ENCODE peak calls at places on chromosomes 13 and 19, in ten cellular contexts. One of them, this sample, is unnamed.
A peak's percentile ranks its signal among the peaks of the same experiment; 100 is the strongest.

GRCh38 chr19:44686896-44687295 is 12.1 kb upstream of the CEACAM16 start:
- DNase-seq in hypothalamus: no peak
- DNase-seq in GM18507: no peak
- DNase-seq in neural crest cell: no peak
- DNase-seq in hippocampal formation: no peak
- DNase-seq in activated CD4-positive, alpha-beta T cell treated with anti-CD3 and anti-CD28 coated beads for 36 hours: no peak
- DNase-seq in stimulated activated CD4-positive, alpha-beta T cell treated with anti-CD3 and anti-CD28 coated beads, TNF-alpha, amount 100 ng/mL, for 48 hours: no peak
- DNase-seq in NCI-H2029 treated with DMSO at 0.1 percent for 48 hours: no peak
- DNase-seq in CD4-positive, CD25-positive, alpha-beta regulatory T cell: no peak
- DNase-seq in activated CD8-positive, alpha-beta T cell treated with anti-CD3 and anti-CD28 coated beads, Interleukin-2, amount 10 ng/mL, durations not matched to agents 7 days and 5 days: no peak
- DNase-seq in this sample: no peak

GRCh38 chr19:21321996-21322395 is 7.2 kb downstream of the ZNF708 start:
- DNase-seq in CD4-positive, CD25-positive, alpha-beta regulatory T cell: no peak
- DNase-seq in neural crest cell: no peak
- DNase-seq in hippocampal formation: no peak
- DNase-seq in hypothalamus: no peak
- DNase-seq in activated CD8-positive, alpha-beta T cell treated with anti-CD3 and anti-CD28 coated beads, Interleukin-2, amount 10 ng/mL, durations not matched to agents 7 days and 5 days: no peak
- DNase-seq in GM18507: no peak
- DNase-seq in activated CD4-positive, alpha-beta T cell treated with anti-CD3 and anti-CD28 coated beads for 36 hours: no peak
- DNase-seq in NCI-H2029 treated with DMSO at 0.1 percent for 48 hours: no peak
- DNase-seq in stimulated activated CD4-positive, alpha-beta T cell treated with anti-CD3 and anti-CD28 coated beads, TNF-alpha, amount 100 ng/mL, for 48 hours: no peak
- DNase-seq in this sample: no peak

GRCh38 chr13:110525328-110526319 is 35.9 kb downstream of the RAB20 start:
- DNase-seq in activated CD8-positive, alpha-beta T cell treated with anti-CD3 and anti-CD28 coated beads, Interleukin-2, amount 10 ng/mL, durations not matched to agents 7 days and 5 days: peak; percentile 35
- DNase-seq in activated CD4-positive, alpha-beta T cell treated with anti-CD3 and anti-CD28 coated beads for 36 hours: peak; percentile 28
- DNase-seq in hippocampal formation: no peak
- DNase-seq in hypothalamus: no peak
- DNase-seq in CD4-positive, CD25-positive, alpha-beta regulatory T cell: peak; percentile 6
- DNase-seq in neural crest cell: no peak
- DNase-seq in stimulated activated CD4-positive, alpha-beta T cell treated with anti-CD3 and anti-CD28 coated beads, TNF-alpha, amount 100 ng/mL, for 48 hours: no peak
- DNase-seq in NCI-H2029 treated with DMSO at 0.1 percent for 48 hours: peak; percentile 94
- DNase-seq in GM18507: no peak
- DNase-seq in this sample: peak; percentile 27

GRCh38 chr13:107266657-107267056 is 698.7 kb upstream of the ARGLU1 start:
- DNase-seq in GM18507: no peak
- DNase-seq in activated CD8-positive, alpha-beta T cell treated with anti-CD3 and anti-CD28 coated beads, Interleukin-2, amount 10 ng/mL, durations not matched to agents 7 days and 5 days: no peak
- DNase-seq in NCI-H2029 treated with DMSO at 0.1 percent for 48 hours: peak; percentile 44
- DNase-seq in hippocampal formation: no peak
- DNase-seq in hypothalamus: no peak
- DNase-seq in neural crest cell: no peak
- DNase-seq in stimulated activated CD4-positive, alpha-beta T cell treated with anti-CD3 and anti-CD28 coated beads, TNF-alpha, amount 100 ng/mL, for 48 hours: no peak
- DNase-seq in CD4-positive, CD25-positive, alpha-beta regulatory T cell: no peak
- DNase-seq in activated CD4-positive, alpha-beta T cell treated with anti-CD3 and anti-CD28 coated beads for 36 hours: no peak
- DNase-seq in this sample: no peak

GRCh38 chr13:99963832-99964339 is 7.7 kb downstream of the ZIC5 start:
- DNase-seq in hypothalamus: no peak
- DNase-seq in NCI-H2029 treated with DMSO at 0.1 percent for 48 hours: no peak
- DNase-seq in activated CD4-positive, alpha-beta T cell treated with anti-CD3 and anti-CD28 coated beads for 36 hours: no peak
- DNase-seq in CD4-positive, CD25-positive, alpha-beta regulatory T cell: no peak
- DNase-seq in stimulated activated CD4-positive, alpha-beta T cell treated with anti-CD3 and anti-CD28 coated beads, TNF-alpha, amount 100 ng/mL, for 48 hours: no peak
- DNase-seq in hippocampal formation: no peak
- DNase-seq in neural crest cell: no peak
- DNase-seq in GM18507: no peak
- DNase-seq in activated CD8-positive, alpha-beta T cell treated with anti-CD3 and anti-CD28 coated beads, Interleukin-2, amount 10 ng/mL, durations not matched to agents 7 days and 5 days: no peak
- DNase-seq in this sample: no peak

GRCh38 chr13:107846642-107847041 is 368.7 kb downstream of the LIG4 start:
- DNase-seq in CD4-positive, CD25-positive, alpha-beta regulatory T cell: no peak
- DNase-seq in GM18507: no peak
- DNase-seq in hippocampal formation: no peak
- DNase-seq in hypothalamus: no peak
- DNase-seq in activated CD4-positive, alpha-beta T cell treated with anti-CD3 and anti-CD28 coated beads for 36 hours: no peak
- DNase-seq in stimulated activated CD4-positive, alpha-beta T cell treated with anti-CD3 and anti-CD28 coated beads, TNF-alpha, amount 100 ng/mL, for 48 hours: no peak
- DNase-seq in activated CD8-positive, alpha-beta T cell treated with anti-CD3 and anti-CD28 coated beads, Interleukin-2, amount 10 ng/mL, durations not matched to agents 7 days and 5 days: no peak
- DNase-seq in NCI-H2029 treated with DMSO at 0.1 percent for 48 hours: no peak
- DNase-seq in neural crest cell: no peak
- DNase-seq in this sample: no peak

GRCh38 chr19:55345818-55346724 is 6.4 kb downstream of the KMT5C start:
- DNase-seq in activated CD8-positive, alpha-beta T cell treated with anti-CD3 and anti-CD28 coated beads, Interleukin-2, amount 10 ng/mL, durations not matched to agents 7 days and 5 days: no peak
- DNase-seq in hypothalamus: no peak
- DNase-seq in stimulated activated CD4-positive, alpha-beta T cell treated with anti-CD3 and anti-CD28 coated beads, TNF-alpha, amount 100 ng/mL, for 48 hours: no peak
- DNase-seq in GM18507: no peak
- DNase-seq in activated CD4-positive, alpha-beta T cell treated with anti-CD3 and anti-CD28 coated beads for 36 hours: no peak
- DNase-seq in neural crest cell: no peak
- DNase-seq in CD4-positive, CD25-positive, alpha-beta regulatory T cell: no peak
- DNase-seq in NCI-H2029 treated with DMSO at 0.1 percent for 48 hours: no peak
- DNase-seq in hippocampal formation: no peak
- DNase-seq in this sample: no peak

GRCh38 chr13:50574731-50575130 is 268.8 kb downstream of the DLEU7 start:
- DNase-seq in CD4-positive, CD25-positive, alpha-beta regulatory T cell: no peak
- DNase-seq in hypothalamus: no peak
- DNase-seq in activated CD8-positive, alpha-beta T cell treated with anti-CD3 and anti-CD28 coated beads, Interleukin-2, amount 10 ng/mL, durations not matched to agents 7 days and 5 days: no peak
- DNase-seq in NCI-H2029 treated with DMSO at 0.1 percent for 48 hours: no peak
- DNase-seq in activated CD4-positive, alpha-beta T cell treated with anti-CD3 and anti-CD28 coated beads for 36 hours: no peak
- DNase-seq in GM18507: no peak
- DNase-seq in neural crest cell: no peak
- DNase-seq in stimulated activated CD4-positive, alpha-beta T cell treated with anti-CD3 and anti-CD28 coated beads, TNF-alpha, amount 100 ng/mL, for 48 hours: no peak
- DNase-seq in hippocampal formation: no peak
- DNase-seq in this sample: no peak

GRCh38 chr13:31352467-31352866 is 152.7 kb downstream of the B3GLCT start:
- DNase-seq in GM18507: no peak
- DNase-seq in stimulated activated CD4-positive, alpha-beta T cell treated with anti-CD3 and anti-CD28 coated beads, TNF-alpha, amount 100 ng/mL, for 48 hours: no peak
- DNase-seq in hypothalamus: no peak
- DNase-seq in NCI-H2029 treated with DMSO at 0.1 percent for 48 hours: no peak
- DNase-seq in neural crest cell: no peak
- DNase-seq in activated CD8-positive, alpha-beta T cell treated with anti-CD3 and anti-CD28 coated beads, Interleukin-2, amount 10 ng/mL, durations not matched to agents 7 days and 5 days: no peak
- DNase-seq in hippocampal formation: no peak
- DNase-seq in activated CD4-positive, alpha-beta T cell treated with anti-CD3 and anti-CD28 coated beads for 36 hours: no peak
- DNase-seq in CD4-positive, CD25-positive, alpha-beta regulatory T cell: no peak
- DNase-seq in this sample: no peak

GRCh38 chr19:51751655-51752054 is at the start of gene FPR1:
- DNase-seq in hypothalamus: no peak
- DNase-seq in stimulated activated CD4-positive, alpha-beta T cell treated with anti-CD3 and anti-CD28 coated beads, TNF-alpha, amount 100 ng/mL, for 48 hours: no peak
- DNase-seq in activated CD8-positive, alpha-beta T cell treated with anti-CD3 and anti-CD28 coated beads, Interleukin-2, amount 10 ng/mL, durations not matched to agents 7 days and 5 days: no peak
- DNase-seq in NCI-H2029 treated with DMSO at 0.1 percent for 48 hours: no peak
- DNase-seq in CD4-positive, CD25-positive, alpha-beta regulatory T cell: no peak
- DNase-seq in hippocampal formation: no peak
- DNase-seq in neural crest cell: no peak
- DNase-seq in GM18507: no peak
- DNase-seq in activated CD4-positive, alpha-beta T cell treated with anti-CD3 and anti-CD28 coated beads for 36 hours: no peak
- DNase-seq in this sample: no peak